ENCODE peak calls at places on chromosomes 11 and 22, in seven cellular contexts. One of them, this sample, is unnamed.

GRCh38 chr11:128549256-128549944 is 38.0 kb downstream of the ETS1 start:
- DNase-seq in upper lobe of right lung: no peak
- DNase-seq in dermis blood vessel endothelial cell: no peak
- DNase-seq in HuH-7: no peak
- DNase-seq in HAP-1: no peak
- DNase-seq in dorsolateral prefrontal cortex: no peak
- DNase-seq in HFFc6: no peak
- DNase-seq in this sample: peak

GRCh38 chr11:130737866-130738431 is 178.3 kb downstream of the SNX19 start:
- DNase-seq in HAP-1: no peak
- DNase-seq in upper lobe of right lung: no peak
- DNase-seq in HuH-7: no peak
- DNase-seq in HFFc6: peak
- DNase-seq in dorsolateral prefrontal cortex: no peak
- DNase-seq in dermis blood vessel endothelial cell: peak
- DNase-seq in this sample: peak

GRCh38 chr22:26536056-26536761 is 23.9 kb upstream of the TFIP11 start:
- DNase-seq in HAP-1: no peak
- DNase-seq in HFFc6: no peak
- DNase-seq in dorsolateral prefrontal cortex: no peak
- DNase-seq in dermis blood vessel endothelial cell: no peak
- DNase-seq in HuH-7: no peak
- DNase-seq in upper lobe of right lung: no peak
- DNase-seq in this sample: no peak

GRCh38 chr11:18322818-18323570 is 627 bp downstream of the GTF2H1 start:
- DNase-seq in dorsolateral prefrontal cortex: no peak
- DNase-seq in HAP-1: peak
- DNase-seq in upper lobe of right lung: no peak
- DNase-seq in HFFc6: no peak
- DNase-seq in dermis blood vessel endothelial cell: no peak
- DNase-seq in HuH-7: no peak
- DNase-seq in this sample: no peak

GRCh38 chr22:33923033-33923432 is 2.8 kb upstream of the LARGE1 start:
- DNase-seq in HFFc6: peak
- DNase-seq in HAP-1: no peak
- DNase-seq in upper lobe of right lung: no peak
- DNase-seq in dermis blood vessel endothelial cell: no peak
- DNase-seq in dorsolateral prefrontal cortex: no peak
- DNase-seq in HuH-7: no peak
- DNase-seq in this sample: no peak

GRCh38 chr11:76700177-76701100 is 29.9 kb upstream of the LRRC32 start:
- DNase-seq in HAP-1: no peak
- DNase-seq in HFFc6: peak
- DNase-seq in dorsolateral prefrontal cortex: no peak
- DNase-seq in HuH-7: no peak
- DNase-seq in upper lobe of right lung: no peak
- DNase-seq in dermis blood vessel endothelial cell: peak
- DNase-seq in this sample: peak

GRCh38 chr22:50376064-50376747 is 33.1 kb downstream of the PPP6R2 start:
- DNase-seq in dorsolateral prefrontal cortex: no peak
- DNase-seq in HuH-7: no peak
- DNase-seq in HFFc6: no peak
- DNase-seq in upper lobe of right lung: no peak
- DNase-seq in HAP-1: no peak
- DNase-seq in dermis blood vessel endothelial cell: no peak
- DNase-seq in this sample: no peak

GRCh38 chr11:47867821-47868220 is 19.7 kb upstream of the NUP160 start:
- DNase-seq in HuH-7: no peak
- DNase-seq in upper lobe of right lung: no peak
- DNase-seq in dorsolateral prefrontal cortex: no peak
- DNase-seq in HAP-1: no peak
- DNase-seq in HFFc6: peak
- DNase-seq in dermis blood vessel endothelial cell: no peak
- DNase-seq in this sample: no peak